ENCODE peak calls at places on chromosomes 1 and 21, in ten cellular contexts. U, K, H, A, X, T, N, W, E and P are unnamed samples.

GRCh38 chr1:183733610-183734219 is 71.2 kb upstream of the RGL1 start:
- DNase-seq in U (no peak), K (no peak), H (no peak), A (no peak), X (no peak), T (no peak), N (no peak), W (no peak), E (no peak), P (no peak)

GRCh38 chr21:27277122-27277521 is 310.2 kb upstream of the ADAMTS5 start:
- DNase-seq in U (no peak), K (no peak), H (no peak), A (no peak), X (no peak), T (no peak), N (no peak), W (no peak), E (no peak), P (no peak)

GRCh38 chr21:42187976-42188653 is 30.8 kb upstream of the ABCG1 start:
- DNase-seq in U (peak; percentile 72), K (peak; percentile 85), H (peak; percentile 71), A (peak; percentile 44), X (no peak), T (no peak), N (no peak), W (no peak), E (peak; percentile 84), P (no peak)

GRCh38 chr1:101284021-101284420 is 47.2 kb downstream of the S1PR1 start:
- DNase-seq in U (no peak), K (no peak), H (no peak), A (no peak), X (no peak), T (no peak), N (no peak), W (no peak), E (no peak), P (no peak)

GRCh38 chr1:233240839-233241682 is 54.5 kb downstream of the PCNX2 start:
- DNase-seq in U (no peak), K (peak; percentile 23), H (peak; percentile 71), A (peak; percentile 65), X (peak; percentile 68), T (peak; percentile 50), N (no peak), W (peak; percentile 53), E (peak; percentile 69), P (peak; percentile 54)

GRCh38 chr1:233132445-233132844 is 163.1 kb downstream of the PCNX2 start:
- DNase-seq in U (no peak), K (no peak), H (no peak), A (no peak), X (no peak), T (no peak), N (no peak), W (no peak), E (no peak), P (no peak)

GRCh38 chr21:42674351-42674940 is 21.0 kb downstream of the PDE9A start:
- DNase-seq in U (no peak), K (no peak), H (no peak), A (peak; percentile 79), X (peak; percentile 25), T (peak; percentile 71), N (no peak), W (peak; percentile 75), E (no peak), P (no peak)

GRCh38 chr1:197917553-197917812 is 311 bp downstream of the LHX9 start:
- DNase-seq in U (no peak), K (no peak), H (no peak), A (no peak), X (no peak), T (no peak), N (no peak), W (no peak), E (no peak), P (no peak)

GRCh38 chr1:6094801-6095505 is 49.3 kb downstream of the KCNAB2 start:
- DNase-seq in U (no peak), K (no peak), H (peak; percentile 36), A (peak; percentile 18), X (no peak), T (no peak), N (no peak), W (peak; percentile 6), E (no peak), P (no peak)

GRCh38 chr1:28971980-28972771 is 57.8 kb downstream of the EPB41 start:
- DNase-seq in U (no peak), K (no peak), H (no peak), A (no peak), X (no peak), T (no peak), N (peak; percentile 85), W (no peak), E (no peak), P (no peak)

GRCh38 chr1:46517010-46517600 is 27.5 kb downstream of the DMBX1 start:
- DNase-seq in U (no peak), K (no peak), H (peak; percentile 88), A (no peak), X (no peak), T (no peak), N (no peak), W (no peak), E (no peak), P (peak; percentile 90)

DNA sequence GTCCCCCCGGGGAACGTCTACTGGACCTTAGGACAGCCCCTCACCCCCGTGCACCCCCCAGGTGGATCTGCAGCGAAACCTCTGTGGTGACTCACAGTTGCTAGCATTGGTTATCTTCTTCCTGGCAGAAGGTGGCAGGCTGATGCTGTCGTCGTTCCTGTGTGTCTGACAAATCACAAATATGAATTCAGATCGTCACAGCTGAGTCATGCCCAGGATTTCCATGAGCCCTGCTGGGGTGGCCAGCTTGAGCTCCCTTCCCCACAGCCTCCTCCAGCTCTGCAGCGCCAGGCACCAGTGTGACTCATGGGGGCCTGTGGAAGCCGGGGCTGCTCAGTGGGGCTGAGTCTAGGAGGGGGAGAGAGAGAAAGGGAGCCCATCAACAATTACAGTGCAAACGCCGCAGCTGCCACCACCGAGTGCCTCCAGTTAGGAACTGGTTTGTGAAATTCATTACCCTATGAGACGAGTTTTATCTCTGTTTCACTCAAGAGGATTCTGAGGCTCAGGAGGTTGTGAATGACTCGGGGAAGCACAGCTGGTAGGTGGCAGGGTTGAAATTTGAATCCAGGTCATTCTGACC is 197.9 kb downstream of the DYRK1A start:
- DNase-seq in U (no peak), K (peak; percentile 55), H (peak; percentile 68), A (peak; percentile 81), X (peak; percentile 10), T (peak; percentile 61), N (peak; percentile 94), W (peak; percentile 66), E (peak; percentile 43), P (peak; percentile 84)
- TF ChIP-seq CTCF in U (no peak), K (no peak), H (no peak), A (no peak), X (no peak), T (no peak), N (peak; percentile 4), W (no peak), E (no peak), P (no peak)

DNA sequence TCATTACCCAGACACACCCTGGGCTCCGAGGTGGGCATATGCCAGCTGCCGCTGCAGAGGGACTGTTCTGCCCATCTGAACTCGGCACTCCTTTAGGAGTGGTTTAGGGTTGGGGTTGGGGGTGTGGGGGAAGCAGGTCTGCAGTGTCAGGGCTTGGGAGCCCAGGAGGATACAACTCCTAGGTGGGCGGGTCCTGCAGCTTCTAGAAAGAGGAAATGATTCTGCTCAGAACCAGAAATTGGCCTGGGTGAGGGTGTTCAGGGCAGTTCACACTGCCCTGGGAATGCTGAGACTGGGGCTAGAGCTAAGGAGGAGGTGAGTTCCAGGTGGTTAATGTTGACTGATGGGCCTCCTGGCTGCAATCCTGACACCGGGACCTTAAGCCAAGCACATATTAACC is 4.7 kb upstream of the SLC26A9 start:
- DNase-seq in U (no peak), K (no peak), H (no peak), A (no peak), X (no peak), T (no peak), N (no peak), W (no peak), E (peak; percentile 31), P (no peak)
- TF ChIP-seq CTCF in U (no peak), K (no peak), H (no peak), A (no peak), X (no peak), T (no peak), N (no peak), W (no peak), E (no peak), P (no peak)

DNA sequence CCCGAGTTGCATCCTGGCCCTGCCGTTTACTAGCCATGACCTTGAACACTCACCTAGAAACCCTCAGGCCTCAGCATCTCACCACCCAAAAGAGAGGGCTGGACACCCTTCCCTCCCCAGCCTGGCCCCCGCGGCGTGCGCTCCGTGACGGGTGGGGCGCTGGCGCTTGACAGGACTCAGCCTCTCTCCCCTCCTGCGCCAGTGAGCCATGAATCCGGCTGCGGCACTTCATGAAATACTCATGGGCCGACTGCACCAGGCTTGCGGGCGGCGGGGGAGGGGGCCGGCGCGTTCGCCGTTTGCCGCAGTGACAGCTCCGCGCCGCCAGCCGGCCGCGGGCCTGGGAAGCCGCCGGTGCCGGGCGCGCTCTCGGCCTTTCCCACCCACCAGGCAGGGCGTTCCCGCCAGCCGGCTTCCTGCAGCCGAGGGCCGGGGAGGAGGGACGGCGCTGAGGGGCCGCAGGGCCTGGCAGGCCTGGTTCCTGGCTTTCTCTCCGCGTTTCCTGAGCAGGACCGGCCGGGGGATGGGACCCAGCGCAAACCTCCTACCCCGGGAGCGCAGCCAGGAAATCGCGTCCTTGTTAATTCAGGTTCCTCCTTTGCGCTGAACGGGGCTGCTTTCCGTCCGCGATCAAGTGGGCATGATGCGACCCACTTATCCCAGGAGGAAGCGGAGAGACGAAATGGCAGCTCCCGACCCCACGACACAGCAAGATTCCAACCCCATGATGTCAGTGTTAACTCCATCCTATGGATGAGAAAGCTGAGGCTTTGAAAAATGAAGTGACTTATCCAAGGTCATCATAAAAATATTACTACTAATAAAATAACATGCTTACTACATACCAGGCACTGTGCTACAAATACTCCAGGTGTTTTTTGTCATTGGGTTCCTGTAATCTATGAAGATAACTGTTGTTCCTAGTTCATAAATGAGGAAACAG is 9.1 kb upstream of the LUZP1 start:
- DNase-seq in U (no peak), K (peak; percentile 85), H (peak; percentile 80), A (peak; percentile 91), X (peak; percentile 94), T (peak; percentile 85), N (no peak), W (peak; percentile 88), E (peak; percentile 46), P (peak; percentile 58)
- TF ChIP-seq CTCF in U (no peak), K (no peak), H (no peak), A (no peak), X (peak; percentile 30), T (peak; percentile 35), N (no peak), W (peak; percentile 58), E (no peak), P (no peak)

GRCh38 chr1:163366555-163366954 is 44.8 kb downstream of the NUF2 start:
- DNase-seq in U (no peak), K (no peak), H (no peak), A (no peak), X (no peak), T (no peak), N (no peak), W (no peak), E (no peak), P (no peak)

GRCh38 chr1:163357378-163357777 is 35.6 kb downstream of the NUF2 start:
- DNase-seq in U (no peak), K (no peak), H (no peak), A (no peak), X (no peak), T (no peak), N (no peak), W (no peak), E (no peak), P (no peak)

GRCh38 chr1:163365186-163365585 is 43.4 kb downstream of the NUF2 start:
- DNase-seq in U (no peak), K (no peak), H (no peak), A (no peak), X (no peak), T (no peak), N (no peak), W (no peak), E (no peak), P (no peak)

GRCh38 chr1:163361123-163361934 is 39.6 kb downstream of the NUF2 start:
- DNase-seq in U (no peak), K (peak; percentile 4), H (no peak), A (no peak), X (peak; percentile 8), T (no peak), N (no peak), W (no peak), E (no peak), P (peak; percentile 42)
- TF ChIP-seq CTCF in U (peak; percentile 17), K (peak; percentile 60), H (no peak), A (no peak), X (peak; percentile 33), T (no peak), N (peak; percentile 50), W (peak; percentile 33), E (no peak), P (peak; percentile 57)